ENCODE peak calls at places on chromosomes 12 and 14, in five cellular contexts. Q is MM.1S, M is left lung, C is breast epithelium, Y is GM23338. H is an unnamed sample.

GRCh38 chr14:83842536-83842935 is 1687.4 kb upstream of the FLRT2 start:
- DNase-seq in Q (no peak), M (no peak), C (no peak), Y (no peak), H (no peak)

GRCh38 chr14:60722163-60722835 is 1.9 kb downstream of the SIX4 start:
- DNase-seq in Q (peak; percentile 27), M (peak; percentile 38), C (no peak), Y (peak; percentile 88), H (peak; percentile 69)

GRCh38 chr12:69099201-69099837 is 140.1 kb upstream of the CPSF6 start:
- DNase-seq in Q (no peak), M (no peak), C (no peak), Y (peak; percentile 32), H (no peak)

GRCh38 chr12:113688313-113688712 is 216.6 kb upstream of the LHX5 start:
- DNase-seq in Q (no peak), M (no peak), C (no peak), Y (no peak), H (no peak)

GRCh38 chr12:101968770-101969169 is 91.4 kb downstream of the DRAM1 start:
- DNase-seq in Q (no peak), M (no peak), C (no peak), Y (no peak), H (no peak)

GRCh38 chr14:101482066-101482465 is 79.2 kb upstream of the DIO3 start:
- DNase-seq in Q (no peak), M (no peak), C (no peak), Y (no peak), H (no peak)

GRCh38 chr12:6551496-6552139 is 4.2 kb downstream of the IFFO1 start:
- DNase-seq in Q (no peak), M (no peak), C (no peak), Y (no peak), H (peak; percentile 76)

GRCh38 chr14:104244221-104245011 is 106.0 kb downstream of the KIF26A start:
- DNase-seq in Q (no peak), M (no peak), C (no peak), Y (no peak), H (no peak)

GRCh38 chr14:26163761-26164160 is 434.1 kb downstream of the NOVA1 start:
- DNase-seq in Q (no peak), M (no peak), C (no peak), Y (peak; percentile 75), H (no peak)

DNA sequence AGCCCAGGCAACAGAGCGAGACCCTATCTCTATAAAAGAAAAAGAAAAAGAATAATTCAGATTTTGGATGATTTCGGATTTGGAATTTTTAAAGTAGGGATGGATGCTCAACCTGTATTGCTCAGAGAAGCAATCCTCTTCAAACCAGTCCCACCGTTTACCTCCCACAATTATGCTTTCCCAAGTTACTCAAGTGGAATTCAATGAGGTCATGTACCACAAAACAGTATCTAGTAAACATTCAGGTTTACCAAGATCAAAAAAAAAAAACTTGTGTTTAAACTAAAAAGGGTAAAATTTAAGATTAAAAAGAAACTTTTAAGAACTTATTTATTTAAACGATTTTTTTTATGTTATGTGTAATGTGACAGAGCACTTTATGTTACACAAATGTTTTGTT is 2.5 kb downstream of the KDM5A start:
- DNase-seq in Q (no peak), M (no peak), C (no peak), Y (no peak), H (no peak)
- H3K4me3 ChIP-seq in Q (peak overlapping the region; percentile 91), M (peak overlapping the region; percentile 93), C (no peak overlapping the region), Y (no peak overlapping the region), H (peak overlapping the region; percentile 90)

DNA sequence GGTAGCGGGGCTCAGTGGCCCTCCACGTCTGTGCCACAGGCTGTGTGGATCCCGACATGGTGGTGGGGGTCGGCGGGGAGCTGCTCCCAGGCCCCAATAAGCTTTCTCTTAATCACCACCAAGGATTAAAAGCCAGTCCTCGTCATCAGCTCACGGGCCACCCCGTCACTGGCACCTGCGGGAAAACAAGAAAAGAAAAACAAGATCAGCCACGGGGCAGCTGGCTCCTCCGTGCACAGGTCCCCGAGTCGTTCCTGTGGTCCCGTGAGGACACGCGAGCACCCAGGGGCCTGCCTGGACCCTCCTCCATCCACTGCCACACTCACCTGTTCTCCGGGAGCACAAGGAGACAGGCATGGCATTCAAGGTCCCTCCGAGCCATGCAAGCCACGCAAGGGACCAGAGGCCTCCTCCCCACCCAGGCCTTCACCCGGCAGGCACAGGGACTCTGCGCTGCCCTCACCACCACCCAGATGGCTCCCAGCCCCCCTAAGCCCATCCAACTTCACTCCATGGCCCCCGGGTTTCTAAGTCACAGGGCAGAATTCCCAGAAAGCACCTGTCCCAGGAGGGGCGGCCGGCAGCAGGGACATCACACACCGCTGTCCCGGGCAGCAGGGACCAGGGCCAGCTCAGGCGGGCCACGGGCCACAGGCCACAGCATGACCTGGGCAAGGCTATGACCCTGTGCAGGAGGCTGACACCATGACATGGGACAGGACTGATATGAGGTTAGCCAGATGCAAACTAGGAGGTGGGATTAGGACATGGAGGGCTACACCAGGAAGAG is 72.0 kb downstream of the NCOR2 start:
- DNase-seq in Q (no peak), M (no peak), C (no peak), Y (no peak), H (peak; percentile 48)
- H3K4me1 ChIP-seq in Q (no peaks in the 10 kb centered on the region), M (peaks cover 69% of the 10 kb centered on the region), C (peaks cover 16% of the 10 kb centered on the region), Y (peaks cover 17% of the 10 kb centered on the region), H (peaks cover 67% of the 10 kb centered on the region)

GRCh38 chr12:115037830-115038229 is 353.9 kb upstream of the TBX3 start:
- DNase-seq in Q (no peak), M (no peak), C (no peak), Y (no peak), H (no peak)

GRCh38 chr12:115030017-115030416 is 346.0 kb upstream of the TBX3 start:
- DNase-seq in Q (no peak), M (no peak), C (no peak), Y (no peak), H (no peak)

DNA sequence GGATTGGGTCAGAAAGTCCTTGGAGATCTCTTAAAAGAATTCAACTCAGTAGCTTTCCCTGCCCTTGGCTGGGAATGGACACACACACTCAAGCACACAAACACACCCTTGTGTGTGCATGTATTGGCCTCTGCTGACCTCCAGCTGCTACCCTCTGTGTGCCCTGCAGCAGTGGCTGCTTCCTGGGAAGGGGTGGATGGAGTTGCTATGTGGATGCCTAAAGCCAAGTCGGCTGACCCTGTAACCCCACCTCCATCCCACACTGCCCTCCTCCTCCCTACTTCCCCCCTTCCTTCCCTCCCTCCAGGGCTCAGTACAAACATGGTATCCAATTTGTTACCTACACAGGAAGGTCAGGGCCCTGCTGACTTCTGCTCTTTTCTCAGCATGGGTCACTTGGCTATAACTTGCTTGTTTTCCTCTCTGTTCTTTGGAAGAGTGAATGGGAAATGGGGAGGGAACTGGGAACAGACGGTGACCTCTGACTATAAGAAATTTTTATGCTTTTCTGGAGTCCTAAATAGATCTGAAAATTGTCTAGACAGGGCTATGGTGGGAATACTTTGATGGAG is 351.6 kb upstream of the TBX3 start:
- DNase-seq in Q (no peak), M (no peak), C (no peak), Y (no peak), H (no peak)
- TF ChIP-seq CTCF in Q (no peak), M (no peak), C (no peak), Y (peak; percentile 20), H (no peak)

GRCh38 chr12:124514996-124515932 is 52.1 kb downstream of the NCOR2 start:
- DNase-seq in Q (no peak), M (no peak), C (no peak), Y (no peak), H (no peak)

GRCh38 chr12:124515981-124516380 is 51.4 kb downstream of the NCOR2 start:
- DNase-seq in Q (no peak), M (no peak), C (no peak), Y (no peak), H (peak; percentile 90)

GRCh38 chr12:124518051-124518932 is 49.1 kb downstream of the NCOR2 start:
- DNase-seq in Q (no peak), M (peak; percentile 96), C (peak; percentile 99), Y (no peak), H (peak; percentile 98)

GRCh38 chr12:124517260-124518050 is 50.0 kb downstream of the NCOR2 start:
- DNase-seq in Q (no peak), M (peak; percentile 75), C (peak; percentile 89), Y (no peak), H (peak; percentile 84)

DNA sequence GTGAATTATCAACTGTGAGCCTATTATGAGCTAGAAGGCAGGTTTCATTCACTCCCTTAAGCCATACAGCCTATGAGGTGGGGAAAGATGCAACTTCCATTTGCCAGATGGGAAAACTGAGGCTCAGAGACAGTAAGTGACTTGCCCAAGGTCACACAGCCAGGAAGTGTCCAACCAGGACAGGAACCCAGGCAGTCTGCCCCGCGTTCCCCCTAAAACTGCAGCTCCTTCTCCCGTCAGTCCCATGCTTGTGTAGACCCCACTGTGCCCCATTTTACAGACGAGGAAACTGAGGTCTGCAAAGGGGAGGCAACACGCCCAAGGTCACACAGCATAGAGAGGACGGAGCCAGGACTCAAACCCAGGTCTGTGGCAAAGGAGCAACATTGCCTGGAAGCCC is 50.6 kb downstream of the NCOR2 start:
- DNase-seq in Q (no peak), M (no peak), C (no peak), Y (no peak), H (no peak)
- H3K4me3 ChIP-seq in Q (no peak overlapping the region), M (peak overlapping the region; percentile 21), C (peak overlapping the region; percentile 77), Y (no peak overlapping the region), H (peak overlapping the region; percentile 79)

GRCh38 chr12:110579239-110579888 is 3.8 kb downstream of the PPTC7 start:
- DNase-seq in Q (no peak), M (no peak), C (no peak), Y (no peak), H (no peak)
- H3K4me1 ChIP-seq in Q (peaks cover 8% of the 10 kb centered on the region), M (peaks cover 86% of the 10 kb centered on the region), C (no peaks in the 10 kb centered on the region), Y (peaks cover 24% of the 10 kb centered on the region), H (peaks cover 76% of the 10 kb centered on the region)

GRCh38 chr12:121709478-121709890 is 3.1 kb upstream of the TMEM120B start:
- DNase-seq in Q (no peak), M (no peak), C (no peak), Y (no peak), H (no peak)
- TF ChIP-seq CTCF in Q (no peak), M (no peak), C (no peak), Y (no peak), H (no peak)